ENCODE peak calls at places on chromosomes 3 and 15, in nine cellular contexts. D, Q, T, L, A, Z, F, I and R are unnamed samples.

GRCh38 chr15:89870688-89871288 is 23.0 kb downstream of the AP3S2 start:
- DNase-seq in D (no peak), Q (no peak), T (no peak), L (no peak), A (no peak), Z (no peak), F (no peak), I (no peak), R (no peak)

GRCh38 chr3:170542704-170543103 is 43.2 kb downstream of the SLC7A14 start:
- DNase-seq in D (no peak), Q (no peak), T (no peak), L (no peak), A (no peak), Z (no peak), F (no peak), I (no peak), R (no peak)

GRCh38 chr15:41946970-41947369 is 25.4 kb downstream of the EHD4 start:
- DNase-seq in D (no peak), Q (no peak), T (no peak), L (peak; percentile 61), A (no peak), Z (no peak), F (no peak), I (no peak), R (no peak)

GRCh38 chr15:85414495-85414894 is 34.1 kb downstream of the AKAP13 start:
- DNase-seq in D (peak; percentile 61), Q (no peak), T (no peak), L (no peak), A (no peak), Z (peak; percentile 50), F (no peak), I (no peak), R (no peak)

GRCh38 chr15:70436428-70436827 is 326.9 kb downstream of the UACA start:
- DNase-seq in D (no peak), Q (no peak), T (no peak), L (no peak), A (no peak), Z (peak; percentile 69), F (no peak), I (no peak), R (peak; percentile 21)

GRCh38 chr3:144865886-144866285 is 894.3 kb downstream of the DIPK2A start:
- DNase-seq in D (no peak), Q (no peak), T (no peak), L (no peak), A (no peak), Z (no peak), F (no peak), I (no peak), R (no peak)

GRCh38 chr3:52204337-52205073 is 6.5 kb downstream of the ALAS1 start:
- DNase-seq in D (no peak), Q (peak; percentile 37), T (no peak), L (no peak), A (no peak), Z (no peak), F (no peak), I (no peak), R (no peak)

GRCh38 chr15:66369773-66370651 is 13.5 kb upstream of the TIPIN start:
- DNase-seq in D (peak; percentile 62), Q (no peak), T (no peak), L (no peak), A (peak; percentile 83), Z (peak; percentile 74), F (no peak), I (no peak), R (no peak)

GRCh38 chr3:66489577-66489976 is 11.2 kb downstream of the LRIG1 start:
- DNase-seq in D (no peak), Q (no peak), T (no peak), L (no peak), A (peak; percentile 50), Z (peak; percentile 39), F (no peak), I (no peak), R (no peak)

GRCh38 chr3:154904328-154904727 is 175.8 kb upstream of the MME start:
- DNase-seq in D (peak; percentile 55), Q (no peak), T (peak; percentile 22), L (no peak), A (no peak), Z (peak; percentile 9), F (no peak), I (no peak), R (no peak)

GRCh38 chr15:55703873-55704285 is 39.1 kb downstream of the PRTG start:
- DNase-seq in D (peak; percentile 11), Q (no peak), T (no peak), L (no peak), A (peak; percentile 13), Z (peak; percentile 22), F (no peak), I (no peak), R (no peak)

GRCh38 chr3:48187579-48188265 is 495 bp downstream of the CDC25A start:
- DNase-seq in D (peak; percentile 63), Q (peak; percentile 46), T (peak; percentile 88), L (peak; percentile 35), A (peak; percentile 32), Z (no peak), F (no peak), I (peak; percentile 23), R (no peak)

GRCh38 chr3:100221159-100221558 is 39.6 kb upstream of the TBC1D23 start:
- DNase-seq in D (no peak), Q (no peak), T (no peak), L (no peak), A (no peak), Z (no peak), F (no peak), I (no peak), R (no peak)

GRCh38 chr3:62665627-62666433 is 209.4 kb downstream of the CADPS start:
- DNase-seq in D (peak; percentile 58), Q (peak; percentile 83), T (peak; percentile 79), L (peak; percentile 58), A (peak; percentile 59), Z (peak; percentile 57), F (peak; percentile 83), I (peak; percentile 18), R (no peak)

GRCh38 chr3:2861120-2861519 is 249.1 kb downstream of the IL5RA start:
- DNase-seq in D (no peak), Q (no peak), T (no peak), L (no peak), A (no peak), Z (no peak), F (no peak), I (no peak), R (no peak)

GRCh38 chr3:98532709-98533571 is 1.2 kb downstream of the GPR15 start:
- DNase-seq in D (no peak), Q (no peak), T (no peak), L (no peak), A (no peak), Z (peak; percentile 66), F (no peak), I (no peak), R (no peak)

GRCh38 chr15:63920504-63921178 is 86.9 kb upstream of the HERC1 start:
- DNase-seq in D (no peak), Q (no peak), T (no peak), L (no peak), A (no peak), Z (no peak), F (no peak), I (no peak), R (no peak)

GRCh38 chr15:63923993-63924950 is 90.5 kb upstream of the HERC1 start:
- DNase-seq in D (no peak), Q (no peak), T (no peak), L (no peak), A (no peak), Z (peak; percentile 45), F (no peak), I (no peak), R (no peak)

GRCh38 chr15:63918901-63919348 is 85.2 kb upstream of the HERC1 start:
- DNase-seq in D (no peak), Q (no peak), T (no peak), L (no peak), A (no peak), Z (no peak), F (no peak), I (no peak), R (no peak)

GRCh38 chr15:63918317-63918672 is 84.5 kb upstream of the HERC1 start:
- DNase-seq in D (no peak), Q (peak; percentile 22), T (no peak), L (no peak), A (no peak), Z (no peak), F (no peak), I (no peak), R (no peak)

GRCh38 chr15:63922551-63923315 is 89.0 kb upstream of the HERC1 start:
- DNase-seq in D (no peak), Q (no peak), T (no peak), L (no peak), A (no peak), Z (no peak), F (peak; percentile 48), I (no peak), R (no peak)
- H3K4me3 ChIP-seq in D (no peak overlapping the region), Q (no peak overlapping the region), T (no peak overlapping the region), L (no peak overlapping the region), A (no peak overlapping the region), Z (no peak overlapping the region), F (no peak overlapping the region), I (no peak overlapping the region), R (no peak overlapping the region)

DNA sequence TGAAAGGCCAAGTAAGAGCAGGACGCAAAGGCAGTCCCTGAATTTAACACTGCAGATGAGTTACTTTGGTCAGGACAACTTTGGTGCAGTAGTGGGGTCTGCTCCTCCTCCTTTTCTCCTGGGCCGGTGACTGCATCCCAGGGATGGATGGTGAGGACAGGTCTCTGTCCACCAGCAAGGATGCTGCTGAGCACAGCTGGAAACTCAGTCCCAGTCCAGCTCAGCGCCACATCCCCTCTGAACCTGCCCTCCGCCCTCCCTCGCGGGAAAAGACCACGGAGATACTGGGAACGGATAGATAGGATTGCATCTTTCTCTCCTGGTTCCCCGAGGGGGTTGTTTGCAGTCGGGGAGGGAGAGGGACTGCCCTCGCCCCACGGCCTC is 13.8 kb downstream of the GRAMD2A start:
- DNase-seq in D (no peak), Q (no peak), T (no peak), L (no peak), A (no peak), Z (no peak), F (no peak), I (no peak), R (no peak)
- H3K4me3 ChIP-seq in D (no peak overlapping the region), Q (no peak overlapping the region), T (no peak overlapping the region), L (peak overlapping the region; percentile 59), A (no peak overlapping the region), Z (no peak overlapping the region), F (peak overlapping the region; percentile 13), I (no peak overlapping the region), R (no peak overlapping the region)

DNA sequence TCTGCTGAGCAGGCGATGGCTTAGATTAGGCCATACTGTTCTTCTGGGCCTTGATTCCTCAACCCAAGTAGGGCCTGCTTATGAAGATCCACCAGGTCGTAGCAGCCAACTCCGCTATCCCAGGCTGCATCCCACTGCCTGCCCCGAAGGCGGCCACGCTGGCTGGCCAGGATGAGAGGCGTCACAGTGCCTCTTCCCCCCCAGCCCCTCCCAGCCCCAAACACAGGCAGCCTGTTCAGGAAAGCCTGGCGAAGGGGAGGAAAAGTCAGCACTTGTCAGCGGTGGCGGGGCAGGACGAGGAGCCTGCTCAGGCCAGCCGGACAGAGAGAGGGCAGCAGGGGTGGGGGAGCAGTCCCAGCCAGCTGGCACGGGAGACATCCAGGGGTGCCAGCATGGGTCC is 11.2 kb downstream of the PTH1R start:
- DNase-seq in D (no peak), Q (no peak), T (no peak), L (no peak), A (no peak), Z (no peak), F (no peak), I (no peak), R (no peak)
- H3K4me3 ChIP-seq in D (no peak overlapping the region), Q (no peak overlapping the region), T (no peak overlapping the region), L (no peak overlapping the region), A (no peak overlapping the region), Z (no peak overlapping the region), F (no peak overlapping the region), I (no peak overlapping the region), R (no peak overlapping the region)

GRCh38 chr15:83132861-83133523 is 25.5 kb downstream of the TM6SF1 start:
- DNase-seq in D (no peak), Q (no peak), T (no peak), L (no peak), A (no peak), Z (no peak), F (no peak), I (no peak), R (no peak)
- H3K4me3 ChIP-seq in D (no peak overlapping the region), Q (no peak overlapping the region), T (no peak overlapping the region), L (no peak overlapping the region), A (no peak overlapping the region), Z (no peak overlapping the region), F (no peak overlapping the region), I (no peak overlapping the region), R (no peak overlapping the region)